ENCODE peak calls at places on chromosomes 4 and X, in five cellular contexts. R is suprapubic skin, Q is K562, V is GM12878, O is stomach. B is an unnamed sample.

GRCh38 chr4:162732871-162733270 is 433.8 kb downstream of the NAF1 start:
- DNase-seq in R (no peak), Q (no peak), V (no peak), O (no peak), B (no peak)

GRCh38 chrX:29666361-29666760 is 549.0 kb upstream of the MAGEB2 start:
- DNase-seq in R (no peak), Q (no peak), V (no peak), O (no peak), B (no peak)

GRCh38 chr4:30716671-30717207 is 3.4 kb upstream of the PCDH7 start:
- DNase-seq in R (no peak), Q (no peak), V (no peak), O (no peak), B (no peak)

GRCh38 chrX:2490634-2491033 is 10.1 kb downstream of the DHRSX start:
- DNase-seq in R (no peak), Q (no peak), V (no peak), O (no peak), B (no peak)

GRCh38 chr4:44760142-44760898 is 34.0 kb upstream of the GNPDA2 start:
- DNase-seq in R (no peak), Q (peak), V (no peak), O (no peak), B (no peak)

GRCh38 chr4:1777822-1778641 is 15.1 kb upstream of the FGFR3 start:
- DNase-seq in R (no peak), Q (peak), V (no peak), O (no peak), B (no peak)

GRCh38 chr4:16725252-16725651 is 173.2 kb downstream of the LDB2 start:
- DNase-seq in R (no peak), Q (no peak), V (no peak), O (no peak), B (no peak)

GRCh38 chr4:152100378-152101201 is 339.8 kb upstream of the GATB start:
- DNase-seq in R (no peak), Q (no peak), V (no peak), O (peak), B (peak)

GRCh38 chr4:182537031-182537617 is 293.9 kb downstream of the TENM3 start:
- DNase-seq in R (no peak), Q (no peak), V (no peak), O (no peak), B (no peak)

GRCh38 chr4:97142893-97143292 is 1000.4 kb downstream of the STPG2 start:
- DNase-seq in R (no peak), Q (no peak), V (no peak), O (no peak), B (no peak)

GRCh38 chrX:39772057-39772832 is 325.5 kb downstream of the BCOR start:
- DNase-seq in R (no peak), Q (peak), V (no peak), O (peak), B (no peak)

GRCh38 chr4:2484993-2485392 is 16.1 kb downstream of the RNF4 start:
- DNase-seq in R (peak), Q (no peak), V (peak), O (peak), B (peak)

GRCh38 chr4:119755599-119755998 is 127.0 kb upstream of the PDE5A start:
- DNase-seq in R (no peak), Q (no peak), V (no peak), O (no peak), B (no peak)

GRCh38 chrX:4638036-4638435 is 924.6 kb upstream of the PRKX start:
- DNase-seq in R (no peak), Q (no peak), V (no peak), O (no peak), B (no peak)

GRCh38 chr4:130035391-130035790 is 939.4 kb downstream of the C4orf33 start:
- DNase-seq in R (no peak), Q (no peak), V (no peak), O (no peak), B (no peak)

GRCh38 chr4:69744157-69744478 is 16.3 kb downstream of the SULT1B1 start:
- DNase-seq in R (no peak), Q (no peak), V (no peak), O (no peak), B (no peak)

GRCh38 chr4:156824451-156825060 is 147.0 kb downstream of the PDGFC start:
- DNase-seq in R (no peak), Q (no peak), V (no peak), O (no peak), B (no peak)

GRCh38 chrX:52353838-52354237 is 15.0 kb upstream of the XAGE2 start:
- DNase-seq in R (no peak), Q (no peak), V (no peak), O (no peak), B (no peak)

GRCh38 chr4:6548201-6548881 is 26.6 kb upstream of the MAN2B2 start:
- DNase-seq in R (no peak), Q (peak), V (no peak), O (no peak), B (no peak)

GRCh38 chr4:108425988-108426387 is 194.4 kb upstream of the RPL34 start:
- DNase-seq in R (no peak), Q (no peak), V (no peak), O (no peak), B (no peak)

GRCh38 chrX:85139422-85139821 is 104.2 kb downstream of the SATL1 start:
- DNase-seq in R (no peak), Q (no peak), V (no peak), O (no peak), B (no peak)

GRCh38 chrX:3451566-3451965 is 105.1 kb upstream of the MXRA5 start:
- DNase-seq in R (no peak), Q (no peak), V (no peak), O (no peak), B (no peak)

GRCh38 chr4:104966349-104967033 is 180.2 kb upstream of the TET2 start:
- DNase-seq in R (no peak), Q (no peak), V (peak), O (no peak), B (peak)

GRCh38 chr4:55012363-55013255 is 112.8 kb downstream of the KDR start:
- DNase-seq in R (no peak), Q (no peak), V (no peak), O (no peak), B (no peak)

GRCh38 chrX:125850693-125851092 is 315.4 kb downstream of the DCAF12L2 start:
- DNase-seq in R (no peak), Q (no peak), V (no peak), O (no peak), B (no peak)

GRCh38 chrX:48458711-48459110 is 11.3 kb downstream of the SLC38A5 start:
- DNase-seq in R (no peak), Q (no peak), V (no peak), O (peak), B (no peak)

DNA sequence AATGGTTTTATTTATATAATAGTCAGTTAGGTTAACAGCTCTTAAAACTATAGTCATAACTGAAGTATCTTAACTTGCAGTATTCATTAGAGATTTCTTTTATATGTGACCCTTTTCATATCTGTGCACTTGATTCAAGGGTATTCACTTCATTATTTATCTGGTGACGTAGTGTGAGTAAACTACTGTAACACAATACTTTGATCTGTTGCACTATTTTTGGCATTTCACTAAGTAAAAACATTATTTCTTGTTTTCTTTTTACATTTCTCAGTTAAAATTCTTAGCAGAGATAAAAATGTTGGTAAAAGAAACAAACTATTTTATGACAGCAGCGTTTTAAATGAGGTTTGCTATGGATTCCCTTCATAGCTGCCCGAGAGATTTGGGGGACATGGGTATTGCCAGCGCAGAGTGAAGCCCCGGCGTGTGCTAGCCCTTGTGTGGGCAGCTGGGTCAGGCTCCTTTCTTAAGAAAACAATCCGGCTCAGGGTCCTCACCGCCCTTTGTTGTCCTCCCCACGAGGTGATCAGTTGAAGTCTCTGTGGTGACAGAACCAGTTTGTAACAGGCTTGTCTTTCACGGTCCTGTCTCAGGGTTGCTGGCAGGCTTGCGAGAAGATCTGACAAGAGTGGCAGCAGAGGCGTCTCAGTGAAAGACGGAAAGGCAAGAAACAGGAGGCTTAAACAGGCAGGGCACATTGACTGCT is 293.4 kb downstream of the BMPR1B start:
- DNase-seq in R (no peak), Q (no peak), V (no peak), O (no peak), B (no peak)
- TF ChIP-seq EP300 in R (no peak), Q (no peak), V (no peak), O (no peak), B (no peak)

DNA sequence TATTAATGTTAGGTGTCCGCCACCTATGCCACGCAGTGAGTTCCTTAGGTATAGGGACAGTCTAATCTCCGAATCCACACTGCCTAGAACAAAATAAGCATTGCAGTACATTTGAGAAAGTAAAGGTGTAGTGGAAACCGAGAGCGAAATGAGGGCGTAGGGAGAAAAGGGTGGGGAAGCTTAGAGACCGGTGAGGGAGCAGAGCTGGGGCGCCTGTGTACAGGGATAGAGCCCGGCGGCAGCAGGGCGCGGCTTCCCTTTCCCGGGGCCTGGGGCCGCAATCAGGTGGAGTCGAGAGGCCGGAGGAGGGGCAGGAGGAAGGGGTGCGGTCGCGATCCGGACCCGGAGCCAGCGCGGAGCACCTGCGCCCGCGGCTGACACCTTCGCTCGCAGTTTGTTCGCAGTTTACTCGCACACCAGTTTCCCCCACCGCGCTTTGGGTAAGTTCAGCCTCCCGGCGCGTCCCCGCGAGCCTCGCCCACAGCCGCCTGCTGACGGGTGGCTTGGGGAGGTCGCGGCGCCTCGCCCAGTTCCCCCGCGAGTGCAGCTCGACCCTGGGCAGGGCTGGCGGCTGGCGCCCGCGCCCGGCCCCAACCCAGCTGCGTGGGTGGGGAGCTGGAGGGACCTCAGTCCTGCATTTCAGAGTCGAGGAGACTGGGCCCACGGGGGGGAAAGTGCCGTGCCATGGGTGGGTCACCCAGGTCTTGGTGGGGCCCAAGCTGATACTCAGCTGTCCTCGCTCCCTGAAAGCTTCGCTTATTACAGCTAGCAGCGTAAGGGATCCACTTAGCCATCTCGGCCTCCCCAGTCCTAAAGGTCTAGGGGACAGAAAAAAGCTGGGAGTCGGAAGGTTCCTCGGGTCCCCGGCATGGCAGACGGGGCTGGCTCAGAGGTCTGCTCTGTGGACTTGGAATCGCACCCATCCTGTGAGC is at the start of gene ANXA3:
- DNase-seq in R (no peak), Q (peak), V (no peak), O (peak), B (peak)
- TF ChIP-seq POLR2A in R (no peak), Q (no peak), V (no peak), O (no peak), B (peak)

GRCh38 chrX:153870791-153871360 is 15.1 kb downstream of the L1CAM start:
- DNase-seq in R (no peak), Q (peak), V (no peak), O (no peak), B (no peak)
- TF ChIP-seq CTCF in R (no peak), Q (no peak), V (no peak), O (no peak), B (no peak)

DNA sequence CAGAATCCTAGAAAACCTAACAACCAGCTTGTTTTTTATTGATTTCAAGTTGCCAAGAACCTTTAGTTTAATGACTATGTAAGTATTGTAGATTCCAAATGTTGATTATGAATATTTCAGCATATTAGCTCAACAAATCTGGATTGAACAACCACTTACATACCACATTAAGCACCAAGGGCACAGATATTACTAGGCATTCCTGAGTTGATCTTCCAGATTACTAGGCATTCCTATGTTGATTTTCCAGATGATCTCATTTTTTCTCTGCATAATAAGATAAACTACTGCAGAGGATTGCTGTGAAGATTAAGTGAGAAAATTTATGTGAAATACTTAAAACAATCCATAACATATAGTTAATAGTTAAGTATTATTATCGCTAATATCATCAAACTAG is 17.4 kb upstream of the DCAF8L1 start:
- DNase-seq in R (no peak), Q (no peak), V (no peak), O (no peak), B (no peak)
- TF ChIP-seq EP300 in R (no peak), Q (no peak), V (no peak), O (no peak), B (no peak)

GRCh38 chrX:12950851-12951589 is 23.9 kb upstream of the TMSB4X start:
- DNase-seq in R (no peak), Q (peak), V (peak), O (peak), B (peak)

GRCh38 chrX:12951590-12951965 is 23.3 kb upstream of the TMSB4X start:
- DNase-seq in R (no peak), Q (no peak), V (no peak), O (no peak), B (no peak)

GRCh38 chrX:12948495-12948894 is 26.4 kb upstream of the TMSB4X start:
- DNase-seq in R (no peak), Q (no peak), V (no peak), O (no peak), B (no peak)

GRCh38 chrX:12949205-12949926 is 25.5 kb upstream of the TMSB4X start:
- DNase-seq in R (no peak), Q (no peak), V (peak), O (no peak), B (no peak)

DNA sequence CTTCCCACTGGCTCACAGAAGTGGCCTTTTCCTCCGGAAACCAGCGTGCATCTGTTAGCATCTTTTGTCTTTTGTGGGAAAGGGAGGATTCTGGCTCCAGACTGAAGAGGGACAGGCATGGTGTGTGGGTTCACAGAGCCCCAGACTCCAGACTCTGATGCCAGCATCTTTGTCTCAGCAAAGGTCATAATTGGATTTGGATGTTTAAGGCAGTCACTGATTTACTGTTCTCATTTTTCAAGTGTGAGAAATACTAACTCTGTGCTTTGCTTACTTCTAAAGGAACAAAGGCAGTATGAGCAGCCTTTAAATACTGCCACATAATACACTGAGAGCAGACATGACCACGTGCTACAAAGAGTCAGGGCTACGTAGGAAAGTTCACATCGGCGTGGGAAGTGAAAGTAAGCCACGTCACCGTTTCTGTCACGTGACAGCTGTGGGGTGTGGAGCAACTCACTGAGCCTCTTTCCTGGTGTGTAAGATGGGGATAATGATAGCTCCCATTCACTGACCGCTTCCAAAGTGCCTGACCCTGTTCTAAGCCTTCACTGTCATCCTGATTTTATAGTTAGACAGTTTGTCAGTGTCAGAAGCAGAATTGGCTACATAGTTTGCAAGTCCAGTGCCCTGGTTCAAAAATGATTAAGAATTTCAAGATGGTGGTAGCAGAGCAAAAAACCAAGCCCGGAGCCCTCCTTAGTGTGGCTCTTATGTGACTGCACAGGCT is 24.8 kb upstream of the TMSB4X start:
- DNase-seq in R (peak), Q (peak), V (peak), O (peak), B (peak)
- TF ChIP-seq POLR2A in R (no peak), Q (no peak), V (peak), O (no peak), B (peak)

B was measured in transverse colon.